ENCODE peak calls at places on chromosome 1, in eight cellular contexts. One of them, this sample, is unnamed.

GRCh38 chr1:111202366-111202706 is 1.9 kb upstream of the DENND2D start:
- DNase-seq in Peyer's patch: no peak
- DNase-seq in bronchial epithelial cell: peak
- DNase-seq in kidney epithelial cell: no peak
- DNase-seq in OCI-LY7: no peak
- DNase-seq in sigmoid colon: no peak
- DNase-seq in epithelial cell of proximal tubule: no peak
- DNase-seq in AG09309: no peak
- DNase-seq in this sample: no peak

GRCh38 chr1:19552291-19553010 is 67.1 kb upstream of the CAPZB start:
- DNase-seq in kidney epithelial cell: no peak
- DNase-seq in bronchial epithelial cell: no peak
- DNase-seq in OCI-LY7: no peak
- DNase-seq in epithelial cell of proximal tubule: no peak
- DNase-seq in Peyer's patch: no peak
- DNase-seq in sigmoid colon: no peak
- DNase-seq in AG09309: no peak
- DNase-seq in this sample: no peak

GRCh38 chr1:185559684-185560310 is 174.4 kb upstream of the HMCN1 start:
- DNase-seq in epithelial cell of proximal tubule: no peak
- DNase-seq in kidney epithelial cell: no peak
- DNase-seq in bronchial epithelial cell: peak
- DNase-seq in Peyer's patch: peak
- DNase-seq in OCI-LY7: peak
- DNase-seq in AG09309: peak
- DNase-seq in sigmoid colon: no peak
- DNase-seq in this sample: peak

GRCh38 chr1:201714542-201715276 is 114.2 kb upstream of the IPO9 start:
- DNase-seq in AG09309: peak
- DNase-seq in OCI-LY7: no peak
- DNase-seq in kidney epithelial cell: peak
- DNase-seq in bronchial epithelial cell: peak
- DNase-seq in Peyer's patch: peak
- DNase-seq in sigmoid colon: peak
- DNase-seq in epithelial cell of proximal tubule: peak
- DNase-seq in this sample: no peak

GRCh38 chr1:18927654-18928272 is 25.4 kb upstream of the ALDH4A1 start:
- DNase-seq in sigmoid colon: no peak
- DNase-seq in kidney epithelial cell: no peak
- DNase-seq in bronchial epithelial cell: peak
- DNase-seq in epithelial cell of proximal tubule: no peak
- DNase-seq in Peyer's patch: peak
- DNase-seq in AG09309: no peak
- DNase-seq in OCI-LY7: peak
- DNase-seq in this sample: no peak

GRCh38 chr1:54572236-54572850 is 24.3 kb downstream of the ACOT11 start:
- DNase-seq in epithelial cell of proximal tubule: no peak
- DNase-seq in Peyer's patch: no peak
- DNase-seq in AG09309: no peak
- DNase-seq in sigmoid colon: peak
- DNase-seq in bronchial epithelial cell: no peak
- DNase-seq in kidney epithelial cell: no peak
- DNase-seq in OCI-LY7: no peak
- DNase-seq in this sample: no peak

GRCh38 chr1:89286549-89287181 is 14.0 kb upstream of the GBP5 start:
- DNase-seq in sigmoid colon: no peak
- DNase-seq in Peyer's patch: no peak
- DNase-seq in epithelial cell of proximal tubule: no peak
- DNase-seq in AG09309: no peak
- DNase-seq in OCI-LY7: no peak
- DNase-seq in bronchial epithelial cell: no peak
- DNase-seq in kidney epithelial cell: no peak
- DNase-seq in this sample: no peak

GRCh38 chr1:180586671-180587155 is 27.9 kb downstream of the OVAAL start:
- DNase-seq in OCI-LY7: no peak
- DNase-seq in sigmoid colon: no peak
- DNase-seq in bronchial epithelial cell: peak
- DNase-seq in epithelial cell of proximal tubule: peak
- DNase-seq in kidney epithelial cell: peak
- DNase-seq in AG09309: no peak
- DNase-seq in Peyer's patch: no peak
- DNase-seq in this sample: no peak

GRCh38 chr1:64000021-64000420 is 203.4 kb upstream of the UBE2U start:
- DNase-seq in kidney epithelial cell: peak
- DNase-seq in bronchial epithelial cell: peak
- DNase-seq in OCI-LY7: no peak
- DNase-seq in Peyer's patch: no peak
- DNase-seq in sigmoid colon: no peak
- DNase-seq in AG09309: no peak
- DNase-seq in epithelial cell of proximal tubule: no peak
- DNase-seq in this sample: no peak

GRCh38 chr1:172745014-172745413 is 86.1 kb downstream of the FASLG start:
- DNase-seq in epithelial cell of proximal tubule: peak
- DNase-seq in AG09309: peak
- DNase-seq in sigmoid colon: no peak
- DNase-seq in OCI-LY7: peak
- DNase-seq in Peyer's patch: peak
- DNase-seq in kidney epithelial cell: peak
- DNase-seq in bronchial epithelial cell: peak
- DNase-seq in this sample: no peak

GRCh38 chr1:27591622-27592021 is 12.3 kb downstream of the AHDC1 start:
- DNase-seq in kidney epithelial cell: no peak
- DNase-seq in Peyer's patch: no peak
- DNase-seq in bronchial epithelial cell: no peak
- DNase-seq in AG09309: no peak
- DNase-seq in OCI-LY7: no peak
- DNase-seq in epithelial cell of proximal tubule: no peak
- DNase-seq in sigmoid colon: no peak
- DNase-seq in this sample: no peak

GRCh38 chr1:26225033-26225831 is 8.8 kb upstream of the CEP85 start:
- DNase-seq in sigmoid colon: peak
- DNase-seq in kidney epithelial cell: no peak
- DNase-seq in bronchial epithelial cell: peak
- DNase-seq in OCI-LY7: no peak
- DNase-seq in epithelial cell of proximal tubule: no peak
- DNase-seq in AG09309: no peak
- DNase-seq in Peyer's patch: peak
- DNase-seq in this sample: peak

GRCh38 chr1:83822206-83822605 is 176.7 kb downstream of the TTLL7 start:
- DNase-seq in sigmoid colon: no peak
- DNase-seq in epithelial cell of proximal tubule: no peak
- DNase-seq in kidney epithelial cell: no peak
- DNase-seq in AG09309: peak
- DNase-seq in bronchial epithelial cell: no peak
- DNase-seq in OCI-LY7: no peak
- DNase-seq in Peyer's patch: no peak
- DNase-seq in this sample: no peak

GRCh38 chr1:70146488-70146887 is 58.9 kb downstream of the LRRC40 start:
- DNase-seq in kidney epithelial cell: no peak
- DNase-seq in epithelial cell of proximal tubule: no peak
- DNase-seq in Peyer's patch: no peak
- DNase-seq in AG09309: no peak
- DNase-seq in bronchial epithelial cell: peak
- DNase-seq in sigmoid colon: no peak
- DNase-seq in OCI-LY7: no peak
- DNase-seq in this sample: no peak

GRCh38 chr1:70140894-70141293 is 64.5 kb downstream of the LRRC40 start:
- DNase-seq in AG09309: no peak
- DNase-seq in Peyer's patch: no peak
- DNase-seq in OCI-LY7: no peak
- DNase-seq in epithelial cell of proximal tubule: no peak
- DNase-seq in kidney epithelial cell: no peak
- DNase-seq in bronchial epithelial cell: peak
- DNase-seq in sigmoid colon: no peak
- DNase-seq in this sample: no peak

GRCh38 chr1:70142120-70142519 is 63.3 kb downstream of the LRRC40 start:
- DNase-seq in Peyer's patch: no peak
- DNase-seq in bronchial epithelial cell: no peak
- DNase-seq in sigmoid colon: no peak
- DNase-seq in AG09309: no peak
- DNase-seq in OCI-LY7: no peak
- DNase-seq in epithelial cell of proximal tubule: no peak
- DNase-seq in kidney epithelial cell: no peak
- DNase-seq in this sample: no peak

GRCh38 chr1:70140343-70140742 is 65.0 kb downstream of the LRRC40 start:
- DNase-seq in AG09309: peak
- DNase-seq in OCI-LY7: no peak
- DNase-seq in epithelial cell of proximal tubule: no peak
- DNase-seq in sigmoid colon: no peak
- DNase-seq in bronchial epithelial cell: no peak
- DNase-seq in Peyer's patch: no peak
- DNase-seq in kidney epithelial cell: no peak
- DNase-seq in this sample: no peak

GRCh38 chr1:70143052-70143659 is 62.2 kb downstream of the LRRC40 start:
- DNase-seq in OCI-LY7: no peak
- DNase-seq in AG09309: peak
- DNase-seq in Peyer's patch: no peak
- DNase-seq in sigmoid colon: no peak
- DNase-seq in bronchial epithelial cell: no peak
- DNase-seq in kidney epithelial cell: no peak
- DNase-seq in epithelial cell of proximal tubule: no peak
- DNase-seq in this sample: no peak
- TF ChIP-seq CTCF in OCI-LY7: no peak
- TF ChIP-seq CTCF in AG09309: peak
- TF ChIP-seq CTCF in Peyer's patch: no peak
- TF ChIP-seq CTCF in sigmoid colon: no peak
- TF ChIP-seq CTCF in bronchial epithelial cell: no peak
- TF ChIP-seq CTCF in kidney epithelial cell: no peak
- TF ChIP-seq CTCF in epithelial cell of proximal tubule: no peak
- TF ChIP-seq CTCF in this sample: no peak

GRCh38 chr1:211355873-211356272 is 29.2 kb downstream of the TRAF5 start:
- DNase-seq in OCI-LY7: no peak
- DNase-seq in Peyer's patch: no peak
- DNase-seq in sigmoid colon: no peak
- DNase-seq in epithelial cell of proximal tubule: no peak
- DNase-seq in bronchial epithelial cell: no peak
- DNase-seq in kidney epithelial cell: no peak
- DNase-seq in AG09309: no peak
- DNase-seq in this sample: no peak

GRCh38 chr1:211352985-211353515 is 26.4 kb downstream of the TRAF5 start:
- DNase-seq in OCI-LY7: peak
- DNase-seq in kidney epithelial cell: no peak
- DNase-seq in epithelial cell of proximal tubule: no peak
- DNase-seq in Peyer's patch: peak
- DNase-seq in bronchial epithelial cell: peak
- DNase-seq in AG09309: no peak
- DNase-seq in sigmoid colon: no peak
- DNase-seq in this sample: peak

GRCh38 chr1:211353562-211354212 is 27.1 kb downstream of the TRAF5 start:
- DNase-seq in sigmoid colon: no peak
- DNase-seq in bronchial epithelial cell: no peak
- DNase-seq in AG09309: no peak
- DNase-seq in OCI-LY7: peak
- DNase-seq in epithelial cell of proximal tubule: no peak
- DNase-seq in kidney epithelial cell: no peak
- DNase-seq in Peyer's patch: no peak
- DNase-seq in this sample: no peak

GRCh38 chr1:211349730-211350129 is 23.1 kb downstream of the TRAF5 start:
- DNase-seq in kidney epithelial cell: no peak
- DNase-seq in Peyer's patch: peak
- DNase-seq in sigmoid colon: no peak
- DNase-seq in bronchial epithelial cell: no peak
- DNase-seq in OCI-LY7: no peak
- DNase-seq in AG09309: no peak
- DNase-seq in epithelial cell of proximal tubule: no peak
- DNase-seq in this sample: no peak

DNA sequence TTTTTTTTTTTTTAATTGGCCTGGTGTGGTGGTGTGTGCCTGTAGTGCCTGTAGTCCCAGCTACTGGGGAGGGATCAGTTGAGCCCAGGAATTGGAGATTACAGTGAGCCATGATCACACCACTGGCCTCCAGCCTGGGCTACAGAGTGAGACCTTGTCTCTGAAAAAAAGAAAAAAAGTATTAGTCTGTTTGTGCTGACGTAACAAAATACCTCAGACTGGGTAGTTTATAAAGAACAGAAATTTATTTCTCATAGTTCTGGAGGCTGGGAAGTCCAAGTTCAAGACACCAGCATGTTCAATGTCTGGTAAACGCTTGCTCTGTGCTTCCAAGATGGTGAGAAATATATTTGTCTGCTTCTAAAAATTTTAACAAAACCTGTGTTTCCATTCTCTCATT is 25.8 kb downstream of the TRAF5 start:
- DNase-seq in Peyer's patch: no peak
- DNase-seq in bronchial epithelial cell: no peak
- DNase-seq in sigmoid colon: no peak
- DNase-seq in kidney epithelial cell: no peak
- DNase-seq in epithelial cell of proximal tubule: no peak
- DNase-seq in OCI-LY7: no peak
- DNase-seq in AG09309: no peak
- DNase-seq in this sample: no peak
- TF ChIP-seq CTCF in Peyer's patch: no peak
- TF ChIP-seq CTCF in bronchial epithelial cell: no peak
- TF ChIP-seq CTCF in sigmoid colon: no peak
- TF ChIP-seq CTCF in kidney epithelial cell: no peak
- TF ChIP-seq CTCF in epithelial cell of proximal tubule: no peak
- TF ChIP-seq CTCF in OCI-LY7: no peak
- TF ChIP-seq CTCF in AG09309: no peak
- TF ChIP-seq CTCF in this sample: no peak

DNA sequence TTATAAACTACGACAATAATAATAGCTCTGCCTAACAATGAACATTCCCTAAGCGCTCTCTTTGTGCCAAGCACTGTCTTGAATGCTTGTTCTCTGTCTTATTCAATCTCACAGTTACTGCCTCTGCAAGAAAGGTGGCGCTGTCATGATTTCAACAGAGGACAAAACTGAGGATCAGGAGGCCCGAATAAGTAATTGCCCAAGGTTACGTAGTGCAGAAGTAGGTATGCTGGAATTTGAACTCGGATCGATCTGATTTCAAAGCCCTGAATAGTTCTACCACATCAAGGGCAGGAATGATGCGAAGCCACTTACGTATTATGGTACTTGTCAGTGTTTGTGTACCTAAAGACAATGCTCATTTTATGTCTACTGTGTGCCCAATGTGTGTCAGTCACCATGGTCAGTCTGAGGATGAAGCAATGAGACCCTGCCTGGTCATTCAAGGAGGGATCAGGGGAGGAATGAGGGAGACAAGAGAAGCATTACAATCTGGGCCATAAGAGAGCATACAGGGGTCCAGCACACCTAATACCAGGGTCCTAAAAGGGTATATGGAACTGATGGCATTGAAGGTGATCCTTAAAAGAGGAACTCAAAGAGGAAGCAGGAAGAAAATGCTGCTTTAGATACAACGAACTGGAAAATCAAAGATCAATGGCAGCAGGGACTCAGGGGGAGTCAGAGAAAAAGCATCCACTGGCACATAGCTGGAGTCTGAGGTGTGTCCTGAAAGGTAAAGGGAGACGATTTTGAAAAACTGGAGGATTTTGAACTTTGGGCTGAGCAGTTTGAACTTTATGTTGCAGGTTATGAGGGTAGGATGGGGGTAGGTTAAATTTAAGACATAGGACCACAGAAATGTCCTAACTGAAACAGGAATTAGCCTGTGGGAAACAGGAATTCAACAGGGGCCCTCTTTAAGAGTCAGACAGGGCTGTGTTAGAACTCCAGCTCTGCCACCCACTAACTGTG is 389.1 kb downstream of the PLPP3 start:
- DNase-seq in bronchial epithelial cell: no peak
- DNase-seq in epithelial cell of proximal tubule: no peak
- DNase-seq in kidney epithelial cell: no peak
- DNase-seq in OCI-LY7: peak
- DNase-seq in sigmoid colon: no peak
- DNase-seq in AG09309: no peak
- DNase-seq in Peyer's patch: no peak
- DNase-seq in this sample: no peak
- TF ChIP-seq CTCF in bronchial epithelial cell: peak
- TF ChIP-seq CTCF in epithelial cell of proximal tubule: peak
- TF ChIP-seq CTCF in kidney epithelial cell: peak
- TF ChIP-seq CTCF in OCI-LY7: peak
- TF ChIP-seq CTCF in sigmoid colon: no peak
- TF ChIP-seq CTCF in AG09309: peak
- TF ChIP-seq CTCF in Peyer's patch: no peak
- TF ChIP-seq CTCF in this sample: no peak

GRCh38 chr1:116036255-116036654 is 59.9 kb downstream of the SLC22A15 start:
- DNase-seq in AG09309: no peak
- DNase-seq in sigmoid colon: no peak
- DNase-seq in bronchial epithelial cell: no peak
- DNase-seq in OCI-LY7: no peak
- DNase-seq in kidney epithelial cell: no peak
- DNase-seq in epithelial cell of proximal tubule: no peak
- DNase-seq in Peyer's patch: no peak
- DNase-seq in this sample: no peak
- TF ChIP-seq CTCF in AG09309: no peak
- TF ChIP-seq CTCF in sigmoid colon: no peak
- TF ChIP-seq CTCF in bronchial epithelial cell: no peak
- TF ChIP-seq CTCF in OCI-LY7: peak
- TF ChIP-seq CTCF in kidney epithelial cell: no peak
- TF ChIP-seq CTCF in epithelial cell of proximal tubule: peak
- TF ChIP-seq CTCF in Peyer's patch: no peak
- TF ChIP-seq CTCF in this sample: no peak

This sample was measured in natural killer cell.